ENCODE peak calls at places on chromosomes 12 and 14, in seven cellular contexts. One of them, this sample, is unnamed.

GRCh38 chr14:65170768-65171251 is 68.5 kb upstream of the MAX start:
- DNase-seq in neuronal stem cell: no peak
- DNase-seq in H9: peak
- DNase-seq in IMR-90: peak
- DNase-seq in mesendoderm: peak
- DNase-seq in H1: no peak
- DNase-seq in mesenchymal stem cell: peak
- DNase-seq in this sample: peak

GRCh38 chr14:94404561-94404960 is 16.2 kb upstream of the SERPINA1 start:
- DNase-seq in neuronal stem cell: no peak
- DNase-seq in H9: no peak
- DNase-seq in IMR-90: no peak
- DNase-seq in mesendoderm: no peak
- DNase-seq in H1: no peak
- DNase-seq in mesenchymal stem cell: no peak
- DNase-seq in this sample: peak

GRCh38 chr14:39435241-39435640 is 3.0 kb upstream of the FBXO33 start:
- DNase-seq in neuronal stem cell: no peak
- DNase-seq in H9: no peak
- DNase-seq in IMR-90: no peak
- DNase-seq in mesendoderm: no peak
- DNase-seq in H1: no peak
- DNase-seq in mesenchymal stem cell: no peak
- DNase-seq in this sample: no peak

GRCh38 chr12:75724913-75725312 is 213.5 kb upstream of the KRR1 start:
- DNase-seq in neuronal stem cell: no peak
- DNase-seq in H9: no peak
- DNase-seq in IMR-90: peak
- DNase-seq in mesendoderm: no peak
- DNase-seq in H1: no peak
- DNase-seq in mesenchymal stem cell: peak
- DNase-seq in this sample: no peak

GRCh38 chr12:105281694-105282049 is 45.7 kb upstream of the APPL2 start:
- DNase-seq in neuronal stem cell: no peak
- DNase-seq in H9: no peak
- DNase-seq in IMR-90: no peak
- DNase-seq in mesendoderm: no peak
- DNase-seq in H1: no peak
- DNase-seq in mesenchymal stem cell: no peak
- DNase-seq in this sample: no peak

GRCh38 chr12:49539406-49540228 is 787 bp downstream of the KCNH3 start:
- DNase-seq in neuronal stem cell: no peak
- DNase-seq in H9: peak
- DNase-seq in IMR-90: no peak
- DNase-seq in mesendoderm: no peak
- DNase-seq in H1: no peak
- DNase-seq in mesenchymal stem cell: no peak
- DNase-seq in this sample: no peak

GRCh38 chr14:104149617-104150141 is 11.3 kb downstream of the KIF26A start:
- DNase-seq in neuronal stem cell: peak
- DNase-seq in H9: peak
- DNase-seq in IMR-90: no peak
- DNase-seq in mesendoderm: peak
- DNase-seq in H1: no peak
- DNase-seq in mesenchymal stem cell: peak
- DNase-seq in this sample: no peak

GRCh38 chr12:76863005-76863670 is 15.7 kb downstream of the CSRP2 start:
- DNase-seq in neuronal stem cell: no peak
- DNase-seq in H9: no peak
- DNase-seq in IMR-90: peak
- DNase-seq in mesendoderm: no peak
- DNase-seq in H1: no peak
- DNase-seq in mesenchymal stem cell: peak
- DNase-seq in this sample: peak

GRCh38 chr12:111330800-111331752 is 37.8 kb downstream of the PHETA1 start:
- DNase-seq in neuronal stem cell: no peak
- DNase-seq in H9: no peak
- DNase-seq in IMR-90: peak
- DNase-seq in mesendoderm: peak
- DNase-seq in H1: no peak
- DNase-seq in mesenchymal stem cell: peak
- DNase-seq in this sample: peak

GRCh38 chr12:32644455-32644854 is 34.6 kb upstream of the DNM1L start:
- DNase-seq in neuronal stem cell: no peak
- DNase-seq in H9: no peak
- DNase-seq in IMR-90: no peak
- DNase-seq in mesendoderm: no peak
- DNase-seq in H1: no peak
- DNase-seq in mesenchymal stem cell: no peak
- DNase-seq in this sample: no peak

GRCh38 chr12:56221233-56221756 is 427 bp downstream of the RNF41 start:
- DNase-seq in neuronal stem cell: peak
- DNase-seq in H9: peak
- DNase-seq in IMR-90: peak
- DNase-seq in mesendoderm: peak
- DNase-seq in H1: no peak
- DNase-seq in mesenchymal stem cell: peak
- DNase-seq in this sample: peak

GRCh38 chr12:108371801-108372344 is 32.8 kb upstream of the CMKLR1 start:
- DNase-seq in neuronal stem cell: no peak
- DNase-seq in H9: no peak
- DNase-seq in IMR-90: peak
- DNase-seq in mesendoderm: no peak
- DNase-seq in H1: no peak
- DNase-seq in mesenchymal stem cell: peak
- DNase-seq in this sample: no peak

GRCh38 chr12:130495156-130495555 is 157.5 kb downstream of the PIWIL1 start:
- DNase-seq in neuronal stem cell: no peak
- DNase-seq in H9: no peak
- DNase-seq in IMR-90: no peak
- DNase-seq in mesendoderm: no peak
- DNase-seq in H1: no peak
- DNase-seq in mesenchymal stem cell: no peak
- DNase-seq in this sample: no peak

GRCh38 chr14:101482066-101482465 is 79.2 kb upstream of the DIO3 start:
- DNase-seq in neuronal stem cell: no peak
- DNase-seq in H9: no peak
- DNase-seq in IMR-90: no peak
- DNase-seq in mesendoderm: no peak
- DNase-seq in H1: no peak
- DNase-seq in mesenchymal stem cell: no peak
- DNase-seq in this sample: no peak

GRCh38 chr12:68001486-68002466 is 12.5 kb downstream of the IFNG-AS1 start:
- DNase-seq in neuronal stem cell: no peak
- DNase-seq in H9: no peak
- DNase-seq in IMR-90: peak
- DNase-seq in mesendoderm: peak
- DNase-seq in H1: no peak
- DNase-seq in mesenchymal stem cell: peak
- DNase-seq in this sample: no peak

GRCh38 chr14:103516426-103517171 is 6.0 kb downstream of the CKB start:
- DNase-seq in neuronal stem cell: no peak
- DNase-seq in H9: no peak
- DNase-seq in IMR-90: no peak
- DNase-seq in mesendoderm: no peak
- DNase-seq in H1: no peak
- DNase-seq in mesenchymal stem cell: no peak
- DNase-seq in this sample: no peak

GRCh38 chr12:130240831-130241590 is 78.7 kb downstream of the FZD10 start:
- DNase-seq in neuronal stem cell: no peak
- DNase-seq in H9: no peak
- DNase-seq in IMR-90: no peak
- DNase-seq in mesendoderm: no peak
- DNase-seq in H1: no peak
- DNase-seq in mesenchymal stem cell: no peak
- DNase-seq in this sample: no peak

GRCh38 chr12:116636636-116637519 is 77.7 kb downstream of the MAP1LC3B2 start:
- DNase-seq in neuronal stem cell: no peak
- DNase-seq in H9: no peak
- DNase-seq in IMR-90: no peak
- DNase-seq in mesendoderm: no peak
- DNase-seq in H1: no peak
- DNase-seq in mesenchymal stem cell: no peak
- DNase-seq in this sample: peak

GRCh38 chr12:71092290-71092689 is 65.5 kb downstream of the TSPAN8 start:
- DNase-seq in neuronal stem cell: no peak
- DNase-seq in H9: no peak
- DNase-seq in IMR-90: peak
- DNase-seq in mesendoderm: peak
- DNase-seq in H1: no peak
- DNase-seq in mesenchymal stem cell: no peak
- DNase-seq in this sample: no peak

GRCh38 chr12:77777274-77777673 is 53.4 kb upstream of the NAV3 start:
- DNase-seq in neuronal stem cell: no peak
- DNase-seq in H9: no peak
- DNase-seq in IMR-90: peak
- DNase-seq in mesendoderm: no peak
- DNase-seq in H1: no peak
- DNase-seq in mesenchymal stem cell: no peak
- DNase-seq in this sample: no peak

GRCh38 chr12:104358353-104359003 is 54.9 kb downstream of the EID3 start:
- DNase-seq in neuronal stem cell: no peak
- DNase-seq in H9: peak
- DNase-seq in IMR-90: peak
- DNase-seq in mesendoderm: peak
- DNase-seq in H1: no peak
- DNase-seq in mesenchymal stem cell: peak
- DNase-seq in this sample: peak

GRCh38 chr12:52268212-52268611 is 6.2 kb upstream of the KRT86 start:
- DNase-seq in neuronal stem cell: no peak
- DNase-seq in H9: no peak
- DNase-seq in IMR-90: no peak
- DNase-seq in mesendoderm: no peak
- DNase-seq in H1: no peak
- DNase-seq in mesenchymal stem cell: no peak
- DNase-seq in this sample: no peak

GRCh38 chr14:76304536-76305473 is 71.1 kb upstream of the ESRRB start:
- DNase-seq in neuronal stem cell: no peak
- DNase-seq in H9: peak
- DNase-seq in IMR-90: no peak
- DNase-seq in mesendoderm: no peak
- DNase-seq in H1: no peak
- DNase-seq in mesenchymal stem cell: no peak
- DNase-seq in this sample: no peak

GRCh38 chr12:110717037-110717436 is 25.7 kb downstream of the PPP1CC start:
- DNase-seq in neuronal stem cell: no peak
- DNase-seq in H9: no peak
- DNase-seq in IMR-90: no peak
- DNase-seq in mesendoderm: no peak
- DNase-seq in H1: no peak
- DNase-seq in mesenchymal stem cell: no peak
- DNase-seq in this sample: peak

GRCh38 chr14:58746261-58746660 is 108.5 kb downstream of the DACT1 start:
- DNase-seq in neuronal stem cell: no peak
- DNase-seq in H9: no peak
- DNase-seq in IMR-90: peak
- DNase-seq in mesendoderm: no peak
- DNase-seq in H1: no peak
- DNase-seq in mesenchymal stem cell: peak
- DNase-seq in this sample: peak

GRCh38 chr12:119870462-119870861 is 6.7 kb downstream of the CIT start:
- DNase-seq in neuronal stem cell: no peak
- DNase-seq in H9: no peak
- DNase-seq in IMR-90: no peak
- DNase-seq in mesendoderm: no peak
- DNase-seq in H1: no peak
- DNase-seq in mesenchymal stem cell: no peak
- DNase-seq in this sample: no peak

GRCh38 chr14:68364823-68365222 is 428.0 kb downstream of the ZFP36L1 start:
- DNase-seq in neuronal stem cell: no peak
- DNase-seq in H9: peak
- DNase-seq in IMR-90: no peak
- DNase-seq in mesendoderm: peak
- DNase-seq in H1: no peak
- DNase-seq in mesenchymal stem cell: no peak
- DNase-seq in this sample: peak

GRCh38 chr14:93132472-93133065 is 16.8 kb upstream of the ITPK1 start:
- DNase-seq in neuronal stem cell: no peak
- DNase-seq in H9: peak
- DNase-seq in IMR-90: peak
- DNase-seq in mesendoderm: peak
- DNase-seq in H1: no peak
- DNase-seq in mesenchymal stem cell: peak
- DNase-seq in this sample: no peak

GRCh38 chr14:89920041-89920440 is 34.5 kb downstream of the EFCAB11 start:
- DNase-seq in neuronal stem cell: no peak
- DNase-seq in H9: no peak
- DNase-seq in IMR-90: peak
- DNase-seq in mesendoderm: no peak
- DNase-seq in H1: no peak
- DNase-seq in mesenchymal stem cell: no peak
- DNase-seq in this sample: no peak

GRCh38 chr14:80940146-80940545 is 1.4 kb downstream of the CEP128 start:
- DNase-seq in neuronal stem cell: no peak
- DNase-seq in H9: no peak
- DNase-seq in IMR-90: no peak
- DNase-seq in mesendoderm: no peak
- DNase-seq in H1: no peak
- DNase-seq in mesenchymal stem cell: no peak
- DNase-seq in this sample: no peak
- H3K4ac ChIP-seq in neuronal stem cell: no peak
- H3K4ac ChIP-seq in H9: no peak
- H3K4ac ChIP-seq in IMR-90: no peak
- H3K4ac ChIP-seq in mesendoderm: no peak
- H3K4ac ChIP-seq in H1: no peak
- H3K4ac ChIP-seq in mesenchymal stem cell: no peak
- H3K4ac ChIP-seq in this sample: no peak

GRCh38 chr14:57637901-57638300 is 144.2 kb upstream of the CCDC198 start:
- DNase-seq in neuronal stem cell: no peak
- DNase-seq in H9: no peak
- DNase-seq in IMR-90: no peak
- DNase-seq in mesendoderm: no peak
- DNase-seq in H1: no peak
- DNase-seq in mesenchymal stem cell: no peak
- DNase-seq in this sample: no peak
- H3K27ac ChIP-seq in neuronal stem cell: no peak
- H3K27ac ChIP-seq in H9: no peak
- H3K27ac ChIP-seq in IMR-90: no peak
- H3K27ac ChIP-seq in mesendoderm: no peak
- H3K27ac ChIP-seq in H1: no peak
- H3K27ac ChIP-seq in mesenchymal stem cell: no peak
- H3K27ac ChIP-seq in this sample: no peak

GRCh38 chr12:30700216-30700900 is 4.7 kb upstream of the IPO8 start:
- DNase-seq in neuronal stem cell: no peak
- DNase-seq in H9: no peak
- DNase-seq in IMR-90: peak
- DNase-seq in mesendoderm: no peak
- DNase-seq in H1: no peak
- DNase-seq in mesenchymal stem cell: no peak
- DNase-seq in this sample: no peak
- H3K4ac ChIP-seq in neuronal stem cell: no peak
- H3K4ac ChIP-seq in H9: no peak
- H3K4ac ChIP-seq in IMR-90: no peak
- H3K4ac ChIP-seq in mesendoderm: no peak
- H3K4ac ChIP-seq in H1: no peak
- H3K4ac ChIP-seq in mesenchymal stem cell: no peak
- H3K4ac ChIP-seq in this sample: no peak

DNA sequence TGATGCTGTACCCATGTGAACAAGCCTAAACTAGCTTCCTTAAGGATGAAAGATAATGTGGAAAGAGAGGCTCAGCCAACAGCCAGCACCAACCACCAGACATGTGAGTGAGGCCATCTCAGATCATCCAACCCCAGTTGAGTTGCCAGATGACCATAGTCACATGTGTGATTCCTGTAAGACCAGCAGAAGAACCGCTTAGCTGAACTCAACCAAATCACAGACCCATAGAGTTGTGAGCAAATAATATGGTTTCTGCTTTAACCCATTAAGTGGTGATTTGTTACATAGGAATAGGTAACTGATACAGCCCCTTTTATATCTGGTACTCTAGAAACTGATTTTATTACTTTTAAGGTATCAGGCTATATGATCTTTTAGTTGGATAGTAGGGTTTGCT is 17.6 kb upstream of the ELK3 start:
- DNase-seq in neuronal stem cell: no peak
- DNase-seq in H9: no peak
- DNase-seq in IMR-90: no peak
- DNase-seq in mesendoderm: no peak
- DNase-seq in H1: no peak
- DNase-seq in mesenchymal stem cell: no peak
- DNase-seq in this sample: no peak
- H3K27ac ChIP-seq in neuronal stem cell: no peak
- H3K27ac ChIP-seq in H9: no peak
- H3K27ac ChIP-seq in IMR-90: no peak
- H3K27ac ChIP-seq in mesendoderm: no peak
- H3K27ac ChIP-seq in H1: no peak
- H3K27ac ChIP-seq in mesenchymal stem cell: no peak
- H3K27ac ChIP-seq in this sample: no peak